ENCODE peak calls at places on chromosomes 3 and 15, in four cellular contexts. M is prostate gland, N is epithelial cell of proximal tubule, J is psoas muscle. A is an unnamed sample.
A peak's percentile ranks its signal among the peaks of the same experiment; 100 is the strongest.

GRCh38 chr15:96345560-96346389 is 15.3 kb downstream of the NR2F2 start:
- DNase-seq in M (peak; percentile 50), N (no peak), J (peak; percentile 89), A (peak; percentile 79)

GRCh38 chr15:56038015-56038414 is 44.6 kb upstream of the NEDD4 start:
- DNase-seq in M (no peak), N (no peak), J (no peak), A (no peak)

GRCh38 chr3:101642441-101642840 is 34.5 kb downstream of the ZBTB11 start:
- DNase-seq in M (no peak), N (no peak), J (no peak), A (no peak)

GRCh38 chr3:139472380-139473010 is 3.8 kb downstream of the RBP2 start:
- DNase-seq in M (no peak), N (peak; percentile 27), J (peak; percentile 63), A (no peak)

GRCh38 chr3:159762981-159763465 is 225.6 kb upstream of the IL12A start:
- DNase-seq in M (peak; percentile 37), N (no peak), J (peak; percentile 76), A (peak; percentile 54)

GRCh38 chr3:195011231-195011834 is 259.6 kb downstream of the XXYLT1 start:
- DNase-seq in M (no peak), N (no peak), J (no peak), A (no peak)

GRCh38 chr15:73633991-73634495 is 854 bp upstream of the NPTN start:
- DNase-seq in M (no peak), N (peak; percentile 83), J (no peak), A (no peak)

GRCh38 chr3:111080357-111080937 is 8.8 kb downstream of the NECTIN3 start:
- DNase-seq in M (no peak), N (no peak), J (no peak), A (no peak)

GRCh38 chr3:4351164-4351855 is 48.1 kb downstream of the SETMAR start:
- DNase-seq in M (no peak), N (no peak), J (no peak), A (peak; percentile 45)

GRCh38 chr3:190169877-190170276 is 49.2 kb upstream of the P3H2 start:
- DNase-seq in M (no peak), N (no peak), J (no peak), A (peak; percentile 39)

GRCh38 chr3:134473868-134474546 is 11.8 kb downstream of the ANAPC13 start:
- DNase-seq in M (peak; percentile 86), N (no peak), J (no peak), A (peak; percentile 53)

GRCh38 chr3:71930056-71930991 is 145.4 kb upstream of the PROK2 start:
- DNase-seq in M (no peak), N (peak; percentile 38), J (no peak), A (peak; percentile 59)

GRCh38 chr3:132090921-132091320 is 56.1 kb upstream of the CPNE4 start:
- DNase-seq in M (no peak), N (no peak), J (no peak), A (no peak)

GRCh38 chr15:60004846-60005351 is 788 bp downstream of the FOXB1 start:
- DNase-seq in M (no peak), N (no peak), J (no peak), A (no peak)

GRCh38 chr3:149332781-149333517 is 487 bp downstream of the TM4SF18 start:
- DNase-seq in M (no peak), N (no peak), J (no peak), A (no peak)

GRCh38 chr3:27216955-27217552 is 152.1 kb downstream of the NEK10 start:
- DNase-seq in M (no peak), N (no peak), J (no peak), A (no peak)

GRCh38 chr3:50609071-50609742 is 2.4 kb downstream of the CISH start:
- DNase-seq in M (no peak), N (no peak), J (peak; percentile 34), A (no peak)

GRCh38 chr3:69033470-69033869 is 18.7 kb downstream of the TMF1 start:
- DNase-seq in M (no peak), N (no peak), J (no peak), A (no peak)

GRCh38 chr3:42025388-42026138 is 63.7 kb upstream of the ULK4 start:
- DNase-seq in M (peak; percentile 85), N (peak; percentile 64), J (peak; percentile 91), A (peak; percentile 67)

GRCh38 chr3:50430950-50431435 is 71.7 kb upstream of the TMEM115 start:
- DNase-seq in M (no peak), N (no peak), J (no peak), A (no peak)

GRCh38 chr15:99718421-99718820 is 14.8 kb downstream of the LYSMD4 start:
- DNase-seq in M (no peak), N (no peak), J (no peak), A (no peak)

GRCh38 chr3:155664922-155665695 is 79.8 kb downstream of the PLCH1 start:
- DNase-seq in M (peak; percentile 47), N (peak; percentile 70), J (peak; percentile 56), A (no peak)

GRCh38 chr3:65170357-65171090 is 482.7 kb upstream of the ADAMTS9 start:
- DNase-seq in M (peak; percentile 24), N (peak; percentile 85), J (peak; percentile 92), A (no peak)

GRCh38 chr15:58919232-58919631 is 14.2 kb downstream of the SLTM start:
- DNase-seq in M (no peak), N (no peak), J (no peak), A (no peak)

GRCh38 chr3:150227839-150228238 is 180.3 kb upstream of the TSC22D2 start:
- DNase-seq in M (peak; percentile 12), N (no peak), J (no peak), A (peak; percentile 54)

GRCh38 chr15:90915808-90916440 is 12.8 kb downstream of the MAN2A2 start:
- DNase-seq in M (no peak), N (no peak), J (peak; percentile 87), A (no peak)

GRCh38 chr15:100867476-100867875 is 12.2 kb upstream of the ALDH1A3 start:
- DNase-seq in M (no peak), N (no peak), J (no peak), A (no peak)

DNA sequence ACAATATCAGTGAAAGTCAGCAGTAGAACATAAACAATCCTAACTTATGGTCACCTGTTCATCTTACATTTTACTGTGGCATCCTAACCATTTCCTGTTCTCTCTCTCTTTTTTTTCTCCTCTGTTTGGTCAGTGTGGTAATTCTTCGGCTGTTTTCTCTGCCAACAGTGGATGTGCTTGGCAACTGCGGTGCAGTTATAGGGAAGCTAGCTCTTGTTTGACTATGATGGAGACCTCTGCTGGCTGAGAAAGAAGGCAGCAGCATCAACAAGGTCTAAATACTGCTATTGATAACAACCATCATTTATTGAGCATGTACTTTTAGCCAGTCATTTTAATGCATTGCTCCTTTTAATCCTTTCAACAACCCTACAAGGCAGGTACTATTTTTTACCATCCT is 723 bp upstream of the DRD3 start:
- DNase-seq in M (no peak), N (no peak), J (no peak), A (no peak)
- TF ChIP-seq CTCF in M (no peak), N (peak; percentile 45), J (no peak), A (peak; percentile 7)

GRCh38 chr3:97763586-97764148 is 891 bp upstream of the ARL6 start:
- DNase-seq in M (no peak), N (peak; percentile 1), J (no peak), A (no peak)

DNA sequence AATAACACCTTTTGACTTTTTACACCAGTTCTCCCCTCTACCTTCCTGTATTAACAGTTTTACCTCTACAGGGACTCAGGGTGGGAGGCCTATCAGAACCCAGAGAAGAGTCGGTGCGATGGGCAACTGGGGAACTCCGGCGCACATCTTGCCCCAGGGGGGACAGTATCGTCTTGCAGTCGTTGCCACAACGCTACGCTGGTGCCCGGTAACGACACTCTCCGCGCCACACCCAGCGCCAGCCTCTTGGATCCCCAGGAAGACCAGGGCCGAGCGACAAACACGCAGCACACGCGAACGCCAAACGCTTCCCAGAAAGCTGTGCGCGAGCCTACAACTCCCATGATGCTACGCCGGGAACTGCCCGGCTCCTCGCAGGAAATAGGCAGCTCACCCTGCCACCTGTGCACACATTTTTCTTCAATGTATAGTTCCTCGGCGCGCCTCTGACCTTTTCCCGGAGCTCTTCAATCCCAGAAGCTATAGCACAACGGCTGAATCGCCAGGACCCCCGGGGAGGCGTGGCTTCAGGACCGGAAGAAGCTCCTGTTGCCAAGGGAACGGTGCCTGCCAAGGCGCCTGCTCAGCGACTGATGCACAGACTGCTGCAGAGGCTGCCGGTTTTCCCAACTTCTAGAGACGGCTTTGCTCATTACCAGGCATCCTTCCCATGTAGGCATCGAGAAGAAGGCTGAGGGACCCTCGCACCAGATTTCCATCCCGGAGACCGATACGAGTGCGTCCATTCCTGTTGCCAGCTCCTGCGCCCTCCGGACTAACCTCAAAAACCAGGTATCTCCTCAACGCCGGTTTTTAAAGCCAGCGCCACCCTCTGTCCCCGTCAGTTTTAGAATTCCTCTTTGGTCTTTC is at the start of gene ARL6:
- DNase-seq in M (peak; percentile 81), N (peak; percentile 42), J (peak; percentile 90), A (peak; percentile 80)
- TF ChIP-seq CTCF in M (no peak), N (peak; percentile 17), J (no peak), A (no peak)

GRCh38 chr15:74843891-74844299 is 939 bp upstream of the ULK3 start:
- DNase-seq in M (no peak), N (no peak), J (no peak), A (no peak)

GRCh38 chr15:74841761-74842385 is 1.1 kb downstream of the ULK3 start:
- DNase-seq in M (no peak), N (no peak), J (no peak), A (no peak)

GRCh38 chr15:74844319-74845207 is 1.6 kb upstream of the ULK3 start:
- DNase-seq in M (no peak), N (no peak), J (no peak), A (no peak)

GRCh38 chr15:74842581-74843444 is at the start of gene ULK3:
- DNase-seq in M (peak; percentile 86), N (no peak), J (peak; percentile 97), A (peak; percentile 98)

DNA sequence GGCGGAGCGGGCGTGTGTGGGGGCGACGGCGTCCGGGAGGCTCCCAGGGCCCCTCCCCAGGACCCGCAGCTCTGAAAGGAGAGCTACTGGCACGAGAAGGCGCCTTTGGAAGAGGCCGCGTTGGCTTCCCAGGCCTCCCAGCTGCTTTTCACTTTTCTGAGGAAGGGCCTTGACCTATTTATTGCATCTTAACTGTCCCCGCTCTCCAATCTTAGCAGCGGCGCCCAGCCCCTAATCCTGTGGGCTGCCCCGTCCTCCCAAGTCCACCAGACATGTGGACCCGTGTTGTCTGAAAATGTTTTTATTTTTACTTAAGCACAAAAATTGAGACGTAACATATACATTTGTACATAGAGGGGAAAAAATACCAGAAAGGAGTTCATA is 481 bp upstream of the ULK3 start:
- DNase-seq in M (no peak), N (no peak), J (no peak), A (no peak)
- TF ChIP-seq CTCF in M (no peak), N (no peak), J (no peak), A (no peak)

GRCh38 chr15:48978638-48979037 is 14.9 kb upstream of the SHC4 start:
- DNase-seq in M (no peak), N (no peak), J (no peak), A (no peak)

GRCh38 chr15:48976444-48977088 is 12.8 kb upstream of the SHC4 start:
- DNase-seq in M (no peak), N (no peak), J (no peak), A (no peak)

GRCh38 chr15:48972750-48973503 is 9.2 kb upstream of the SHC4 start:
- DNase-seq in M (no peak), N (no peak), J (no peak), A (no peak)

GRCh38 chr15:48975713-48976419 is 12.1 kb upstream of the SHC4 start:
- DNase-seq in M (peak; percentile 59), N (no peak), J (peak; percentile 87), A (peak; percentile 91)

DNA sequence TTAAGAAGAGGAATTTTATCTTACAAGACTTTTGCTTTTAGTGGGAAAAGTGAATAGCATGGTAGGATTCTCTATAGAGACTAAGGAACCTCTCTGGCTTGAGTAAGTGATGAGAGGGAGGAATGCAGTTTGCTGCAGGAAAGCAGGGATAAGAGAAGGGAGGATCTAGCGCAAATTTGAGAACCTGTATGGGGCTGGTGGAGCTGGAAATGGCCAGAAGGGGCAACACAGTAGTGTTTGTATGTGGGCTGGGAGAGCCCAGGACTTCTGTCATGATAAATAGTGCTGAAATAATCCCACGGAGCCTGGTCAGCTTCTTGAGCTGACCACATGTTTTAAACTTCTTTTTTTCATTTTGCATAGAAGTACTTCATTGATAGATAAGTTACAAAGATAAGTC is 11.1 kb upstream of the SHC4 start:
- DNase-seq in M (no peak), N (no peak), J (no peak), A (no peak)
- TF ChIP-seq CTCF in M (no peak), N (no peak), J (no peak), A (no peak)

A was measured in GM13976.